ENCODE peak calls at places on chromosome 19, in ten cellular contexts. Z is body of pancreas, A is SK-N-SH, G is WTC11, H is GM12865, N is psoas muscle, B is RWPE2, E is lung, P is tibial artery, K is type B pancreatic cell. S is an unnamed sample.

GRCh38 chr19:6063576-6063961 is 46.7 kb downstream of the RFX2 start:
- DNase-seq in Z (no peak), A (no peak), G (no peak), H (no peak), N (no peak), B (no peak), E (no peak), P (no peak), K (no peak), S (no peak)

GRCh38 chr19:23764781-23765180 is 6.1 kb upstream of the ZNF681 start:
- DNase-seq in Z (no peak), A (no peak), G (no peak), H (no peak), N (no peak), B (no peak), E (no peak), P (no peak), K (no peak), S (no peak)

GRCh38 chr19:56107626-56108351 is 13.3 kb downstream of the ZNF787 start:
- DNase-seq in Z (no peak), A (no peak), G (no peak), H (no peak), N (no peak), B (no peak), E (no peak), P (peak; percentile 39), K (no peak), S (no peak)

GRCh38 chr19:32863301-32863700 is 6.3 kb downstream of the SLC7A9 start:
- DNase-seq in Z (no peak), A (no peak), G (no peak), H (no peak), N (no peak), B (no peak), E (no peak), P (no peak), K (no peak), S (no peak)

GRCh38 chr19:41299046-41299754 is 10.8 kb upstream of the CCDC97 start:
- DNase-seq in Z (peak; percentile 42), A (no peak), G (no peak), H (no peak), N (peak; percentile 49), B (no peak), E (no peak), P (peak; percentile 75), K (no peak), S (no peak)

GRCh38 chr19:18940791-18941627 is at the start of gene HOMER3:
- DNase-seq in Z (peak; percentile 87), A (peak; percentile 99), G (peak; percentile 71), H (peak; percentile 66), N (peak; percentile 87), B (no peak), E (peak; percentile 78), P (peak; percentile 74), K (peak; percentile 85), S (peak; percentile 93)

GRCh38 chr19:50926144-50926543 is 14.9 kb upstream of the KLK4 start:
- DNase-seq in Z (no peak), A (no peak), G (no peak), H (no peak), N (no peak), B (no peak), E (no peak), P (no peak), K (no peak), S (no peak)

GRCh38 chr19:1132625-1133383 is 29.0 kb downstream of the GPX4 start:
- DNase-seq in Z (no peak), A (no peak), G (no peak), H (no peak), N (no peak), B (no peak), E (no peak), P (no peak), K (no peak), S (no peak)

GRCh38 chr19:49929611-49930482 is 543 bp upstream of the NUP62 start:
- DNase-seq in Z (peak; percentile 94), A (peak; percentile 95), G (peak; percentile 97), H (peak; percentile 99), N (peak; percentile 92), B (peak; percentile 93), E (peak; percentile 95), P (peak; percentile 87), K (peak; percentile 93), S (peak; percentile 95)

GRCh38 chr19:34555447-34555846 is 73.9 kb downstream of the WTIP start:
- DNase-seq in Z (peak; percentile 53), A (no peak), G (peak; percentile 48), H (peak; percentile 9), N (no peak), B (no peak), E (no peak), P (no peak), K (no peak), S (no peak)
- TF ChIP-seq CTCF in Z (no peak), A (peak; percentile 34), G (no peak), H (peak; percentile 17), N (peak; percentile 4), B (peak; percentile 16), E (no peak), P (peak; percentile 9), K (peak; percentile 47), S (peak; percentile 28)

GRCh38 chr19:29854033-29854432 is 42.2 kb downstream of the CCNE1 start:
- DNase-seq in Z (no peak), A (no peak), G (no peak), H (peak; percentile 47), N (no peak), B (no peak), E (no peak), P (no peak), K (no peak), S (no peak)
- TF ChIP-seq CTCF in Z (no peak), A (no peak), G (no peak), H (no peak), N (no peak), B (no peak), E (no peak), P (no peak), K (no peak), S (no peak)

DNA sequence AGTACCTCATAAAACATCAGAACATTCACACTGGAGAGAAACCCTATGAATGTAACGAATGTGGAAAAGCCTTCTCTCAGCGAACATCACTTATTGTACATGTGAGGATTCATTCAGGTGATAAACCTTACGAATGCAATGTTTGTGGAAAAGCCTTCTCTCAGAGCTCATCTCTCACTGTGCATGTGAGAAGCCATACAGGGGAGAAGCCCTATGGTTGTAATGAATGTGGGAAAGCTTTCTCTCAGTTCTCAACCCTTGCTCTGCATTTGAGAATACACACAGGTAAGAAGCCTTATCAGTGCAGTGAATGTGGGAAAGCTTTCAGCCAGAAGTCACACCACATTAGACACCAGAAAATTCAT is 22.0 kb downstream of the ZNF146 start:
- DNase-seq in Z (no peak), A (no peak), G (no peak), H (no peak), N (no peak), B (no peak), E (no peak), P (no peak), K (no peak), S (no peak)
- TF ChIP-seq CTCF in Z (no peak), A (no peak), G (no peak), H (no peak), N (no peak), B (no peak), E (no peak), P (no peak), K (no peak), S (no peak)

GRCh38 chr19:19997656-19998268 is 41.5 kb downstream of the ZNF682 start:
- DNase-seq in Z (peak; percentile 79), A (peak; percentile 47), G (peak; percentile 81), H (peak; percentile 2), N (peak; percentile 14), B (no peak), E (no peak), P (no peak), K (no peak), S (peak; percentile 58)
- TF ChIP-seq CTCF in Z (peak; percentile 79), A (peak; percentile 48), G (peak; percentile 95), H (peak; percentile 32), N (peak; percentile 54), B (no peak), E (peak; percentile 58), P (peak; percentile 20), K (peak; percentile 74), S (peak; percentile 81)

GRCh38 chr19:39405930-39406655 is 554 bp upstream of the ZFP36 start:
- DNase-seq in Z (no peak), A (no peak), G (peak; percentile 78), H (peak; percentile 88), N (peak; percentile 91), B (no peak), E (no peak), P (peak; percentile 88), K (no peak), S (no peak)

GRCh38 chr19:39407394-39407643 is 672 bp downstream of the ZFP36 start:
- DNase-seq in Z (no peak), A (no peak), G (no peak), H (no peak), N (no peak), B (no peak), E (peak; percentile 56), P (no peak), K (no peak), S (no peak)

GRCh38 chr19:39405261-39405912 is 1.3 kb upstream of the ZFP36 start:
- DNase-seq in Z (no peak), A (no peak), G (no peak), H (no peak), N (no peak), B (no peak), E (peak; percentile 27), P (no peak), K (no peak), S (no peak)

GRCh38 chr19:39407644-39408391 is 1.2 kb downstream of the ZFP36 start:
- DNase-seq in Z (peak; percentile 72), A (no peak), G (no peak), H (peak; percentile 75), N (peak; percentile 51), B (no peak), E (peak; percentile 67), P (no peak), K (no peak), S (peak; percentile 30)

GRCh38 chr19:39406656-39407393 is at the start of gene ZFP36:
- DNase-seq in Z (peak; percentile 91), A (peak; percentile 94), G (peak; percentile 80), H (peak; percentile 95), N (peak; percentile 59), B (no peak), E (peak; percentile 92), P (peak; percentile 90), K (peak; percentile 83), S (peak; percentile 73)
- TF ChIP-seq CTCF in Z (no peak), A (peak; percentile 14), G (no peak), H (peak; percentile 1), N (no peak), B (no peak), E (no peak), P (peak; percentile 15), K (no peak), S (no peak)

DNA sequence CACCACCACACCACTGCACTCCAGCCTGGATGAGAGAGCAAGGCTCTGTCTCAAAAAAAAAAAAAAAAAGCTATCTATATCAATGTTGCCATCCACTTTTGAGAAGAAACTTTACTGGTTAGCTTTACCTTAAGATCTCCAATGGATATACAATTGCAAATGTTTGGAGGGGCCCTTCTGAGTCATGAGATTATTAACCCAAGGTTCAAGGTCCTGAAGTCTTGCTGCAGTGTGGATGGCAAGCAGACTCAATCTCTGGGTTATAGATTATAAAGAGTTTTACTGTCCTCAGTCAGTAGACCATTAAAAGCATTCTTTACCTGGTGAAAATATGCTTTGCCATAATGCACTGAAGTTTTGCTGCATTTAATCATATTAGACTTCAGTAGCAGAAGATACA is 3.7 kb upstream of the ZNF431 start:
- DNase-seq in Z (no peak), A (no peak), G (no peak), H (no peak), N (no peak), B (no peak), E (no peak), P (no peak), K (no peak), S (no peak)
- TF ChIP-seq CTCF in Z (no peak), A (no peak), G (no peak), H (no peak), N (no peak), B (no peak), E (no peak), P (no peak), K (no peak), S (no peak)

S was measured in glutamatergic neuron.